ENCODE peak calls at places on chromosomes 13 and 19, in six cellular contexts. One of them, this sample, is unnamed.
A peak's percentile ranks its signal among the peaks of the same experiment; 100 is the strongest.

GRCh38 chr13:32528358-32528757 is 10.2 kb downstream of the N4BP2L2 start:
- DNase-seq in neural progenitor cell: no peak
- DNase-seq in HCT116: no peak
- DNase-seq in GM12878: no peak
- DNase-seq in hepatocyte: no peak
- DNase-seq in endothelial cell of umbilical vein: peak; percentile 9
- DNase-seq in this sample: no peak

GRCh38 chr13:89726690-89727435 is 1620.6 kb upstream of the MIR17HG start:
- DNase-seq in hepatocyte: no peak
- DNase-seq in HCT116: no peak
- DNase-seq in GM12878: no peak
- DNase-seq in endothelial cell of umbilical vein: peak; percentile 87
- DNase-seq in neural progenitor cell: no peak
- DNase-seq in this sample: no peak

GRCh38 chr13:48749699-48750473 is 96.2 kb downstream of the CYSLTR2 start:
- DNase-seq in HCT116: peak; percentile 96
- DNase-seq in hepatocyte: peak; percentile 92
- DNase-seq in neural progenitor cell: peak; percentile 62
- DNase-seq in GM12878: peak; percentile 73
- DNase-seq in endothelial cell of umbilical vein: peak; percentile 86
- DNase-seq in this sample: peak; percentile 82

GRCh38 chr19:29029271-29029670 is 183.7 kb downstream of the UQCRFS1 start:
- DNase-seq in neural progenitor cell: no peak
- DNase-seq in hepatocyte: no peak
- DNase-seq in GM12878: no peak
- DNase-seq in endothelial cell of umbilical vein: no peak
- DNase-seq in HCT116: no peak
- DNase-seq in this sample: no peak

GRCh38 chr13:41465215-41465907 is 8.0 kb downstream of the RGCC start:
- DNase-seq in HCT116: no peak
- DNase-seq in endothelial cell of umbilical vein: peak; percentile 96
- DNase-seq in neural progenitor cell: no peak
- DNase-seq in GM12878: peak; percentile 88
- DNase-seq in hepatocyte: no peak
- DNase-seq in this sample: no peak

GRCh38 chr19:19259741-19260140 is 13.4 kb downstream of the TM6SF2 start:
- DNase-seq in HCT116: peak; percentile 46
- DNase-seq in endothelial cell of umbilical vein: peak; percentile 18
- DNase-seq in GM12878: no peak
- DNase-seq in neural progenitor cell: peak; percentile 56
- DNase-seq in hepatocyte: no peak
- DNase-seq in this sample: peak; percentile 89

GRCh38 chr19:47540748-47541147 is 25.9 kb upstream of the NAPA start:
- DNase-seq in endothelial cell of umbilical vein: no peak
- DNase-seq in HCT116: no peak
- DNase-seq in GM12878: no peak
- DNase-seq in neural progenitor cell: peak; percentile 59
- DNase-seq in hepatocyte: no peak
- DNase-seq in this sample: peak; percentile 74

GRCh38 chr13:53112522-53112921 is 83.9 kb downstream of the OLFM4 start:
- DNase-seq in HCT116: no peak
- DNase-seq in neural progenitor cell: no peak
- DNase-seq in endothelial cell of umbilical vein: no peak
- DNase-seq in hepatocyte: no peak
- DNase-seq in GM12878: no peak
- DNase-seq in this sample: no peak

GRCh38 chr13:45228002-45228401 is 27.2 kb upstream of the KCTD4 start:
- DNase-seq in neural progenitor cell: no peak
- DNase-seq in GM12878: no peak
- DNase-seq in HCT116: no peak
- DNase-seq in hepatocyte: no peak
- DNase-seq in endothelial cell of umbilical vein: no peak
- DNase-seq in this sample: no peak

GRCh38 chr19:1219786-1220451 is 14.3 kb downstream of the STK11 start:
- DNase-seq in hepatocyte: no peak
- DNase-seq in GM12878: no peak
- DNase-seq in neural progenitor cell: no peak
- DNase-seq in endothelial cell of umbilical vein: no peak
- DNase-seq in HCT116: no peak
- DNase-seq in this sample: no peak

GRCh38 chr19:7349961-7350711 is 1.4 kb downstream of the ARHGEF18 start:
- DNase-seq in endothelial cell of umbilical vein: no peak
- DNase-seq in hepatocyte: no peak
- DNase-seq in HCT116: no peak
- DNase-seq in GM12878: no peak
- DNase-seq in neural progenitor cell: no peak
- DNase-seq in this sample: no peak

GRCh38 chr19:306151-306900 is 15.1 kb upstream of the PLPP2 start:
- DNase-seq in hepatocyte: no peak
- DNase-seq in GM12878: no peak
- DNase-seq in endothelial cell of umbilical vein: no peak
- DNase-seq in neural progenitor cell: no peak
- DNase-seq in HCT116: no peak
- DNase-seq in this sample: no peak

GRCh38 chr19:45515807-45516401 is 8.6 kb downstream of the VASP start:
- DNase-seq in endothelial cell of umbilical vein: no peak
- DNase-seq in GM12878: no peak
- DNase-seq in HCT116: no peak
- DNase-seq in neural progenitor cell: no peak
- DNase-seq in hepatocyte: no peak
- DNase-seq in this sample: no peak

GRCh38 chr13:28094311-28094710 is 6.1 kb downstream of the FLT3 start:
- DNase-seq in GM12878: no peak
- DNase-seq in endothelial cell of umbilical vein: no peak
- DNase-seq in neural progenitor cell: no peak
- DNase-seq in hepatocyte: no peak
- DNase-seq in HCT116: no peak
- DNase-seq in this sample: no peak

GRCh38 chr13:59043016-59043415 is 1120.7 kb downstream of the DIAPH3 start:
- DNase-seq in endothelial cell of umbilical vein: no peak
- DNase-seq in hepatocyte: no peak
- DNase-seq in HCT116: no peak
- DNase-seq in neural progenitor cell: peak; percentile 16
- DNase-seq in GM12878: no peak
- DNase-seq in this sample: peak; percentile 20

GRCh38 chr19:593055-593454 is 3.4 kb downstream of the HCN2 start:
- DNase-seq in HCT116: no peak
- DNase-seq in endothelial cell of umbilical vein: no peak
- DNase-seq in GM12878: no peak
- DNase-seq in neural progenitor cell: no peak
- DNase-seq in hepatocyte: no peak
- DNase-seq in this sample: no peak

GRCh38 chr19:1676351-1677266 is 24.2 kb upstream of the TCF3 start:
- DNase-seq in endothelial cell of umbilical vein: no peak
- DNase-seq in hepatocyte: no peak
- DNase-seq in neural progenitor cell: no peak
- DNase-seq in GM12878: no peak
- DNase-seq in HCT116: no peak
- DNase-seq in this sample: no peak

GRCh38 chr19:57359300-57359699 is 4.1 kb upstream of the TRAPPC2B start:
- DNase-seq in GM12878: no peak
- DNase-seq in endothelial cell of umbilical vein: no peak
- DNase-seq in hepatocyte: no peak
- DNase-seq in neural progenitor cell: no peak
- DNase-seq in HCT116: no peak
- DNase-seq in this sample: no peak

GRCh38 chr19:57362997-57363705 is at the start of the genes TRAPPC2B and ZNF547:
- DNase-seq in GM12878: peak; percentile 98
- DNase-seq in hepatocyte: peak; percentile 99
- DNase-seq in HCT116: peak; percentile 99
- DNase-seq in neural progenitor cell: peak; percentile 99
- DNase-seq in endothelial cell of umbilical vein: peak; percentile 100
- DNase-seq in this sample: peak; percentile 99

GRCh38 chr19:57362419-57362818 is 932 bp upstream of the TRAPPC2B start:
- DNase-seq in neural progenitor cell: no peak
- DNase-seq in GM12878: no peak
- DNase-seq in HCT116: no peak
- DNase-seq in hepatocyte: no peak
- DNase-seq in endothelial cell of umbilical vein: no peak
- DNase-seq in this sample: no peak

DNA sequence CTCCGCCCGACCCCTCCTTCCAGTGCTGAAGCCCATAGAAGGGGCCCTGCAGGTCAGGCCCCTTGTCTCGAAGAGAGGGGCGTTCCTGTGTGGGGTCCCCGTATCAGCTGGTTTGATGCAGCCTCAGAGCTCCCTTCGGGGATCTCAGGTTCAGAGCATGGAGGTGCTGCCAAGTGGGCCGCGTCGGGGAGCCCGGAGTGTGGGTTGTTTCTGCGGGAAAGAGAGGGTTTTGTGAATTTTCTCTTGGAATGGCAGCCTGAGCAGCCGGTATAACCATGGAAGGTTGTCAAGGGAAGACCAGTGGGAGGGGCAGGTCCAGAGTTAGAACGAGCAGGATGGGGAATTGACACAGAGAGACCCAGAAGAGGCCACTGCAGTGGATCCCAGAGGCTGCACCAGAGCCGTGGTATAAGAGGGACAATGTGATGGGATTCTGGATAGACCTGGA is 407 bp downstream of the TRAPPC2B start:
- DNase-seq in endothelial cell of umbilical vein: no peak
- DNase-seq in hepatocyte: peak; percentile 40
- DNase-seq in HCT116: no peak
- DNase-seq in neural progenitor cell: no peak
- DNase-seq in GM12878: no peak
- DNase-seq in this sample: peak; percentile 15
- H4K20me1 ChIP-seq in endothelial cell of umbilical vein: no peaks in the 10 kb centered on the region
- H4K20me1 ChIP-seq in hepatocyte: no peaks in the 10 kb centered on the region
- H4K20me1 ChIP-seq in HCT116: no peaks in the 10 kb centered on the region
- H4K20me1 ChIP-seq in neural progenitor cell: no peaks in the 10 kb centered on the region
- H4K20me1 ChIP-seq in GM12878: no peaks in the 10 kb centered on the region
- H4K20me1 ChIP-seq in this sample: no peaks in the 10 kb centered on the region

GRCh38 chr19:33400856-33401682 is 27.6 kb downstream of the CEBPG start:
- DNase-seq in GM12878: no peak
- DNase-seq in hepatocyte: no peak
- DNase-seq in neural progenitor cell: no peak
- DNase-seq in HCT116: no peak
- DNase-seq in endothelial cell of umbilical vein: no peak
- DNase-seq in this sample: no peak
- H3K27ac ChIP-seq in GM12878: no peak overlapping the region
- H3K27ac ChIP-seq in hepatocyte: no peak overlapping the region
- H3K27ac ChIP-seq in neural progenitor cell: no peak overlapping the region
- H3K27ac ChIP-seq in HCT116: no peak overlapping the region
- H3K27ac ChIP-seq in endothelial cell of umbilical vein: no peak overlapping the region
- H3K27ac ChIP-seq in this sample: no peak overlapping the region

DNA sequence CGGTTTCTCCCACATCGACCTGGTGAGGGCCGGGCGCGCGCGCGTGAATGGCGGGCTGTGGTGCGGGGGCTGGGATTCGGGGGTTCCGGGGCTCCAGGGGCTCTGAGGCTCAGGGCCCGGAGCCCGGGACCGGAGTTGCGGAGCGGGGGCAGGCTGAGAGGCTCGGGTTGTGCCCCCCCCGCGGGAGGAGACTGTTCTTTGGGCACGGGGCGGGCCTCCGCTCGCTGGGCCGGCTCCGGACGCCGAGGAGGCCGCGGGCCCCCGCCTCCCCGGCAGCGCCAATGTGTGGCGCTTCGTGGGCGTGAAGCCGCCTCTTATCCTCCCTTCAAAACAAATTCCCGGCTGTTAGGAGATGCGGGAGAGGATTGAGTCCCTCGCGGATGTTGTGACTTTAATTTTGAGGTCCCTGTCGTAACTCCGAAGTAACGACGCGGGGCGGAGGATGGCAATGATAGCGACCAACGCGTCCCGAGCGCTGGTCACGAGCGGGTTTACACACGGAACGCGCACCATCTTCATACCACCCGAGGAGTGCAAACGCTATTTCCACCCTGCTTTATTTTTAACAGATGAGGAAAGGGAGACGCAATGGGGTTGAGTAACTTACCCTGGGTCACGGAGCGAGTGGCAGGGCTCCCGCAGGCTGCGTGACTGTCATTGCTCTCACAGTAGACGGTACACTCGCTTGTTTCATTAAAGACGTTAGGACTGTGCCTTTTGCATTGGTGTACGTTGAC is 536 bp downstream of the UBA2 start:
- DNase-seq in neural progenitor cell: peak; percentile 61
- DNase-seq in endothelial cell of umbilical vein: peak; percentile 41
- DNase-seq in HCT116: no peak
- DNase-seq in hepatocyte: peak; percentile 58
- DNase-seq in GM12878: no peak
- DNase-seq in this sample: peak; percentile 37
- TF ChIP-seq CTCF in neural progenitor cell: no peak
- TF ChIP-seq CTCF in endothelial cell of umbilical vein: no peak
- TF ChIP-seq CTCF in HCT116: no peak
- TF ChIP-seq CTCF in hepatocyte: no peak
- TF ChIP-seq CTCF in GM12878: no peak
- TF ChIP-seq CTCF in this sample: no peak

GRCh38 chr19:4334929-4335833 is 3.4 kb downstream of the STAP2 start:
- DNase-seq in endothelial cell of umbilical vein: no peak
- DNase-seq in neural progenitor cell: no peak
- DNase-seq in hepatocyte: no peak
- DNase-seq in GM12878: no peak
- DNase-seq in HCT116: no peak
- DNase-seq in this sample: no peak

GRCh38 chr19:4343056-4343844 is at the start of gene MPND:
- DNase-seq in neural progenitor cell: peak; percentile 96
- DNase-seq in HCT116: peak; percentile 50
- DNase-seq in hepatocyte: peak; percentile 96
- DNase-seq in endothelial cell of umbilical vein: peak; percentile 83
- DNase-seq in GM12878: peak; percentile 50
- DNase-seq in this sample: peak; percentile 93

GRCh38 chr19:4337906-4338440 is 654 bp downstream of the STAP2 start:
- DNase-seq in endothelial cell of umbilical vein: peak; percentile 53
- DNase-seq in GM12878: no peak
- DNase-seq in neural progenitor cell: peak; percentile 42
- DNase-seq in hepatocyte: peak; percentile 80
- DNase-seq in HCT116: no peak
- DNase-seq in this sample: peak; percentile 51

GRCh38 chr19:4342421-4343055 is 824 bp upstream of the MPND start:
- DNase-seq in GM12878: peak; percentile 100
- DNase-seq in HCT116: peak; percentile 100
- DNase-seq in hepatocyte: peak; percentile 99
- DNase-seq in endothelial cell of umbilical vein: peak; percentile 100
- DNase-seq in neural progenitor cell: peak; percentile 100
- DNase-seq in this sample: peak; percentile 100

DNA sequence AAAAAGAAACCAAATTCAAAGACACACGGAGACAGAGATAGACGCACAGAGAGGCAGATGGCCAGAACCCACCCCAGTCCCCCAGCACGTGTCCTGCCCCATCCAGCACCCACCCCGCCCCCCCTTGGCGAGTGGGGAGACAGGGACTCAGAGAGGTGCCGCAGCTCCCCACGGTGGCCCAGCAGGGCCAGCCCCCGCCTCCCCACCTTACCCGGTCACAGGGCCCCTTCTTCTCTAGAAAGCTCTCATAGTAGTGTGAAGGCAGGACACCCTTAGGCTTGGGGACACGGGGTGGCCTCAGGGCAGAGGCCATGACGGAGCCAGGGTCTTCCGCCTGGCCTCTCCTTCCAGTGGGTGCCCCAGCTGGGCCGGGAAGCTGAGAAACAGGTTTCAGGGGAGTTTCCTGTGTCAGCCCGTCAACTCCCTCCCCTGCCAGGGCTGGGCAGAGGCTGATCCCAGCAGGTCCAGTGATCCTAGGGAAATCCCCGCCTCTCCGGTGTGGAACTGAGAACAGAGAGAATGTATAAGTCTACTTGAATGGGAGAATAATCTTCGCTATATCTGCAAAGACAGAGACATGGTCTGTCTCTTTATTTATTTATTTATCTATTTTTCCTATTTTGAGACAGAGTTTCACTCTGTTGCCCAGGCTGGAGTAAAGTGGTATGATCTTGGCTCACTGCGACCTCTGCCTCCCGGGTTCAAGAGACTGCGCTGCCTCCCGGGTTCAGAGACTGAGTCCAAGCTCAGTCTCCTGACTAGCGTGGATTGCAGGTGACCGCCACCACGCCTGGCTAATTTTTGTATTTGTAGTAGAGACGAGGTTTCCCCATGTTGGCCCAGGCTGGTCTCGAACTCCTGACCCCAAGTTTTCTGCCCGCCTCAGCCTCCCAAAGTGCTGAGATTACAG is at the start of gene STAP2:
- DNase-seq in neural progenitor cell: peak; percentile 51
- DNase-seq in GM12878: no peak
- DNase-seq in HCT116: no peak
- DNase-seq in endothelial cell of umbilical vein: peak; percentile 36
- DNase-seq in hepatocyte: peak; percentile 86
- DNase-seq in this sample: peak; percentile 80
- H4K20me1 ChIP-seq in neural progenitor cell: no peaks in the 10 kb centered on the region
- H4K20me1 ChIP-seq in GM12878: no peaks in the 10 kb centered on the region
- H4K20me1 ChIP-seq in HCT116: no peaks in the 10 kb centered on the region
- H4K20me1 ChIP-seq in endothelial cell of umbilical vein: no peaks in the 10 kb centered on the region
- H4K20me1 ChIP-seq in hepatocyte: no peaks in the 10 kb centered on the region
- H4K20me1 ChIP-seq in this sample: no peaks in the 10 kb centered on the region